ENCODE peak calls at places on chromosomes 5 and 9, in nine cellular contexts. E is cardiac fibroblast; C is NCI-H345; W is fibroblast of mammary gland; Z is stimulated activated CD4-positive, alpha-beta T cell treated with anti-CD3 and anti-CD28 coated beads, Interleukin-15, amount 100 ng/mL, for 24 hours; D is foreskin fibroblast; I is erythroblast; O is activated effector memory CD4-positive, alpha-beta T cell treated with Interleukin-2 at 50 U/mL for 16 hours; M is omental fat pad. S is an unnamed sample.

GRCh38 chr5:154567155-154567554 is 89.1 kb upstream of the HAND1 start:
- DNase-seq in E (no peak), C (no peak), W (no peak), Z (no peak), D (no peak), I (no peak), O (no peak), M (no peak), S (no peak)

GRCh38 chr9:136700959-136701664 is 11.3 kb upstream of the DIPK1B start:
- DNase-seq in E (no peak), C (no peak), W (no peak), Z (peak), D (no peak), I (no peak), O (peak), M (no peak), S (peak)

GRCh38 chr5:38695021-38695961 is 138.8 kb upstream of the LIFR start:
- DNase-seq in E (no peak), C (no peak), W (peak), Z (no peak), D (peak), I (no peak), O (no peak), M (no peak), S (no peak)

GRCh38 chr9:124248066-124248465 is 9.7 kb upstream of the NEK6 start:
- DNase-seq in E (no peak), C (no peak), W (no peak), Z (no peak), D (no peak), I (peak), O (no peak), M (no peak), S (no peak)

GRCh38 chr5:179836225-179837019 is 15.7 kb downstream of the SQSTM1 start:
- DNase-seq in E (peak), C (no peak), W (peak), Z (peak), D (peak), I (peak), O (peak), M (peak), S (peak)

GRCh38 chr9:121807918-121808278 is 156.5 kb downstream of the DAB2IP start:
- DNase-seq in E (no peak), C (no peak), W (no peak), Z (no peak), D (no peak), I (no peak), O (no peak), M (no peak), S (no peak)

GRCh38 chr9:34675048-34675714 is 12.7 kb upstream of the CCL27 start:
- DNase-seq in E (peak), C (peak), W (peak), Z (peak), D (peak), I (peak), O (peak), M (no peak), S (peak)

GRCh38 chr5:40386293-40386692 is 293.4 kb upstream of the PTGER4 start:
- DNase-seq in E (no peak), C (no peak), W (no peak), Z (peak), D (peak), I (no peak), O (no peak), M (no peak), S (peak)

GRCh38 chr5:150081541-150082283 is 4.6 kb downstream of the CSF1R start:
- DNase-seq in E (no peak), C (no peak), W (no peak), Z (no peak), D (no peak), I (no peak), O (no peak), M (no peak), S (peak)

GRCh38 chr5:143086851-143087637 is 316.4 kb downstream of the NR3C1 start:
- DNase-seq in E (no peak), C (no peak), W (no peak), Z (no peak), D (peak), I (no peak), O (no peak), M (no peak), S (peak)

GRCh38 chr9:1009101-1009707 is 32.7 kb downstream of the DMRT3 start:
- DNase-seq in E (peak), C (peak), W (peak), Z (peak), D (peak), I (peak), O (peak), M (peak), S (peak)

GRCh38 chr9:90142580-90142979 is 500.0 kb downstream of the DIRAS2 start:
- DNase-seq in E (peak), C (peak), W (peak), Z (peak), D (peak), I (peak), O (peak), M (peak), S (peak)

GRCh38 chr5:31824886-31825774 is 186.2 kb downstream of the PDZD2 start:
- DNase-seq in E (peak), C (peak), W (peak), Z (peak), D (peak), I (peak), O (no peak), M (no peak), S (peak)

GRCh38 chr5:94968507-94969095 is 316.3 kb downstream of the MCTP1 start:
- DNase-seq in E (peak), C (peak), W (peak), Z (peak), D (peak), I (peak), O (no peak), M (no peak), S (peak)

GRCh38 chr5:159826351-159827222 is 89.7 kb upstream of the ADRA1B start:
- DNase-seq in E (peak), C (peak), W (peak), Z (peak), D (peak), I (no peak), O (no peak), M (no peak), S (peak)

GRCh38 chr9:93619272-93619775 is 42.9 kb downstream of the PHF2 start:
- DNase-seq in E (no peak), C (no peak), W (no peak), Z (no peak), D (no peak), I (no peak), O (no peak), M (no peak), S (no peak)

GRCh38 chr5:78294250-78295034 is at the start of gene AP3B1:
- DNase-seq in E (peak), C (peak), W (peak), Z (peak), D (peak), I (peak), O (peak), M (peak), S (peak)

GRCh38 chr9:130182090-130182909 is 10.1 kb downstream of the NCS1 start:
- DNase-seq in E (no peak), C (no peak), W (no peak), Z (no peak), D (no peak), I (no peak), O (no peak), M (no peak), S (no peak)

GRCh38 chr9:89919171-89919681 is 314.4 kb downstream of the GADD45G start:
- DNase-seq in E (no peak), C (no peak), W (no peak), Z (peak), D (no peak), I (peak), O (no peak), M (no peak), S (no peak)

GRCh38 chr9:87615547-87616148 is 110.3 kb upstream of the CTSL start:
- DNase-seq in E (peak), C (no peak), W (no peak), Z (no peak), D (no peak), I (no peak), O (no peak), M (no peak), S (no peak)

GRCh38 chr5:89857790-89858189 is 551.8 kb downstream of the CETN3 start:
- DNase-seq in E (no peak), C (no peak), W (no peak), Z (no peak), D (no peak), I (no peak), O (no peak), M (no peak), S (no peak)

GRCh38 chr5:88660326-88660946 is 222.5 kb downstream of the MEF2C start:
- DNase-seq in E (peak), C (peak), W (peak), Z (no peak), D (peak), I (no peak), O (no peak), M (no peak), S (peak)

GRCh38 chr5:13250450-13251291 is 693.8 kb downstream of the DNAH5 start:
- DNase-seq in E (peak), C (no peak), W (no peak), Z (no peak), D (no peak), I (peak), O (no peak), M (no peak), S (peak)

GRCh38 chr9:82997471-82998140 is 65.3 kb downstream of the RASEF start:
- DNase-seq in E (no peak), C (no peak), W (no peak), Z (no peak), D (no peak), I (no peak), O (no peak), M (no peak), S (no peak)

S was measured in IMR-90.